ENCODE peak calls at places on chromosomes 12 and 14, in six cellular contexts. One of them, this sample, is unnamed.

GRCh38 chr14:31949709-31950108 is 127.4 kb upstream of the ARHGAP5 start:
- DNase-seq in sigmoid colon: no peak
- DNase-seq in HCT116: no peak
- DNase-seq in GM12892: no peak
- DNase-seq in stomach: no peak
- DNase-seq in H1: no peak
- DNase-seq in this sample: no peak

GRCh38 chr12:89225401-89225800 is 126.9 kb downstream of the DUSP6 start:
- DNase-seq in sigmoid colon: no peak
- DNase-seq in H1: no peak
- DNase-seq in HCT116: peak
- DNase-seq in GM12892: no peak
- DNase-seq in stomach: no peak
- DNase-seq in this sample: no peak

GRCh38 chr12:29024117-29024516 is 125.0 kb upstream of the FAR2 start:
- DNase-seq in HCT116: no peak
- DNase-seq in H1: no peak
- DNase-seq in GM12892: no peak
- DNase-seq in sigmoid colon: no peak
- DNase-seq in stomach: no peak
- DNase-seq in this sample: no peak

GRCh38 chr12:65306603-65307501 is 28.4 kb downstream of the MSRB3 start:
- DNase-seq in GM12892: no peak
- DNase-seq in H1: no peak
- DNase-seq in sigmoid colon: peak
- DNase-seq in stomach: no peak
- DNase-seq in HCT116: peak
- DNase-seq in this sample: no peak

GRCh38 chr14:80356413-80356812 is 145.1 kb upstream of the DIO2 start:
- DNase-seq in stomach: no peak
- DNase-seq in GM12892: no peak
- DNase-seq in H1: no peak
- DNase-seq in sigmoid colon: no peak
- DNase-seq in HCT116: no peak
- DNase-seq in this sample: no peak

GRCh38 chr14:52730708-52731111 is 744 bp downstream of the STYX start:
- DNase-seq in stomach: no peak
- DNase-seq in HCT116: no peak
- DNase-seq in sigmoid colon: no peak
- DNase-seq in GM12892: no peak
- DNase-seq in H1: no peak
- DNase-seq in this sample: no peak

GRCh38 chr14:36514278-36515104 is 5.5 kb downstream of the NKX2-1 start:
- DNase-seq in H1: no peak
- DNase-seq in stomach: no peak
- DNase-seq in sigmoid colon: no peak
- DNase-seq in HCT116: no peak
- DNase-seq in GM12892: no peak
- DNase-seq in this sample: no peak

GRCh38 chr14:59254911-59255545 is 66.6 kb downstream of the DAAM1 start:
- DNase-seq in stomach: no peak
- DNase-seq in H1: no peak
- DNase-seq in HCT116: no peak
- DNase-seq in GM12892: no peak
- DNase-seq in sigmoid colon: peak
- DNase-seq in this sample: no peak

GRCh38 chr14:47966411-47966810 is 291.0 kb upstream of the MDGA2 start:
- DNase-seq in sigmoid colon: no peak
- DNase-seq in GM12892: no peak
- DNase-seq in HCT116: no peak
- DNase-seq in H1: no peak
- DNase-seq in stomach: no peak
- DNase-seq in this sample: no peak
- TF ChIP-seq POLR2A in sigmoid colon: no peak
- TF ChIP-seq POLR2A in GM12892: no peak
- TF ChIP-seq POLR2A in HCT116: no peak
- TF ChIP-seq POLR2A in H1: no peak
- TF ChIP-seq POLR2A in stomach: no peak
- TF ChIP-seq POLR2A in this sample: no peak

GRCh38 chr12:3540387-3541320 is 49.7 kb downstream of the PRMT8 start:
- DNase-seq in sigmoid colon: no peak
- DNase-seq in H1: no peak
- DNase-seq in stomach: no peak
- DNase-seq in GM12892: no peak
- DNase-seq in HCT116: no peak
- DNase-seq in this sample: no peak
- TF ChIP-seq POLR2AphosphoS5 in sigmoid colon: no peak
- TF ChIP-seq POLR2AphosphoS5 in H1: no peak
- TF ChIP-seq POLR2AphosphoS5 in stomach: no peak
- TF ChIP-seq POLR2AphosphoS5 in GM12892: no peak
- TF ChIP-seq POLR2AphosphoS5 in HCT116: no peak
- TF ChIP-seq POLR2AphosphoS5 in this sample: no peak

GRCh38 chr14:69152944-69153847 is at the start of gene DCAF5:
- DNase-seq in GM12892: peak
- DNase-seq in sigmoid colon: peak
- DNase-seq in H1: peak
- DNase-seq in HCT116: peak
- DNase-seq in stomach: peak
- DNase-seq in this sample: peak
- TF ChIP-seq POLR2A in GM12892: peak
- TF ChIP-seq POLR2A in sigmoid colon: no peak
- TF ChIP-seq POLR2A in H1: peak
- TF ChIP-seq POLR2A in HCT116: peak
- TF ChIP-seq POLR2A in stomach: no peak
- TF ChIP-seq POLR2A in this sample: no peak

DNA sequence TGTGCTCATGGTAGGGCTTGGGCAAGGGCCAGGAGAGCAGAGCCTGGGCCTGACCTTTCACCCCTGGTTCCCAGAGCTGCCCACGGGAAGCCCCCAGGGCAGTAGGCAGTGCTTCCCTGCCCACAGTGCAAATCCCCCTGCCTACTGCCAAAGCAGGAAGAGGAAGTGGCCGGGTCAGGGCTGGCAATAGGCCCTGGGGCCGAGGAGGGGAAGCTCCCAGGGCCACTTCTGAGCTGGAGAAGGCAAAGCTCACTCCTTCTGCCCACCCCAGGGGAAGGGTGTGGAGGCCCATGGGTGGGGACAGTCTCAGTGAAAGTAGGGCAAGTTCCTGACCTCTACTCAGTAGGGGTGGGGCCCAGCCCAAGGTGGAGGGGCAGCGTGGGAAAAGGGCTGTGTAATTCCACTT is 5.4 kb upstream of the NR4A1 start:
- DNase-seq in H1: no peak
- DNase-seq in sigmoid colon: peak
- DNase-seq in stomach: peak
- DNase-seq in HCT116: no peak
- DNase-seq in GM12892: no peak
- DNase-seq in this sample: no peak
- TF ChIP-seq POLR2AphosphoS5 in H1: no peak
- TF ChIP-seq POLR2AphosphoS5 in sigmoid colon: peak
- TF ChIP-seq POLR2AphosphoS5 in stomach: peak
- TF ChIP-seq POLR2AphosphoS5 in HCT116: no peak
- TF ChIP-seq POLR2AphosphoS5 in GM12892: no peak
- TF ChIP-seq POLR2AphosphoS5 in this sample: no peak

DNA sequence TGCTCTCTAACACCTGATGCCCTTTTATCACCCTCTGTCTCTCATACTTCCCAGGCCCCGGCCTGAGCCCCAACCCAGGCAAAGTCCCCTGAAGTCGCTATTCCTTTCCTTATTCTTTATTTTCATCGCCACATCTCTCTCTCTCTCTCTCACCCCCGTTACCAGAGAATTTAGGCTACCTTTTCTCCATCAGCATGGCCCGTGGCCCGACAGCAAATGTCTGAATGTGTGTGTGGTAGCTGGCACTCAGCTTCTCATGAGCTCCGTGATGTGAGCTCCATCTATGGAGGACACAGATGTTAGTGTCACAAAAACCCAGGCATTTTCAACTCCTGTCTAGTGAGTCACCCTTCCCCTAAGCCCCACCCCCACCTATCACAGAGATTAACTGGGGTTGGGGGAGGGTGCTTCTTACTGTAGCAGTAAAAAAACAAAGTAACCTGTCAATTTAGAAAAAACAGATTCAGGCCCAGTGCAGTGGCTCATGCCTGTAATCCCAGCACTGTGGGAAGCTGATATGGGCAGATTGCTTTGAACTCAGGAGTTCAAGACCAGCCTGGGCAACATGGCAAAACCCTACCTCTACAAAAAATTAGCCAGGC is 53.8 kb downstream of the VCPKMT start:
- DNase-seq in sigmoid colon: no peak
- DNase-seq in stomach: peak
- DNase-seq in H1: no peak
- DNase-seq in HCT116: peak
- DNase-seq in GM12892: no peak
- DNase-seq in this sample: no peak
- TF ChIP-seq POLR2A in sigmoid colon: no peak
- TF ChIP-seq POLR2A in stomach: no peak
- TF ChIP-seq POLR2A in H1: no peak
- TF ChIP-seq POLR2A in HCT116: no peak
- TF ChIP-seq POLR2A in GM12892: peak
- TF ChIP-seq POLR2A in this sample: no peak

GRCh38 chr12:30694971-30695326 is 720 bp downstream of the IPO8 start:
- DNase-seq in HCT116: peak
- DNase-seq in GM12892: peak
- DNase-seq in H1: no peak
- DNase-seq in sigmoid colon: peak
- DNase-seq in stomach: peak
- DNase-seq in this sample: peak

GRCh38 chr12:30696486-30696885 is 817 bp upstream of the IPO8 start:
- DNase-seq in GM12892: peak
- DNase-seq in sigmoid colon: no peak
- DNase-seq in HCT116: no peak
- DNase-seq in H1: no peak
- DNase-seq in stomach: no peak
- DNase-seq in this sample: no peak

GRCh38 chr12:30694412-30694955 is 1.2 kb downstream of the IPO8 start:
- DNase-seq in HCT116: no peak
- DNase-seq in GM12892: no peak
- DNase-seq in H1: no peak
- DNase-seq in sigmoid colon: no peak
- DNase-seq in stomach: no peak
- DNase-seq in this sample: no peak

GRCh38 chr12:30696103-30696408 is 387 bp upstream of the IPO8 start:
- DNase-seq in sigmoid colon: no peak
- DNase-seq in H1: no peak
- DNase-seq in stomach: no peak
- DNase-seq in GM12892: no peak
- DNase-seq in HCT116: peak
- DNase-seq in this sample: no peak

GRCh38 chr12:30695327-30696102 is at the start of gene IPO8:
- DNase-seq in H1: peak
- DNase-seq in sigmoid colon: peak
- DNase-seq in stomach: peak
- DNase-seq in GM12892: peak
- DNase-seq in HCT116: peak
- DNase-seq in this sample: peak
- TF ChIP-seq POLR2AphosphoS5 in H1: no peak
- TF ChIP-seq POLR2AphosphoS5 in sigmoid colon: peak
- TF ChIP-seq POLR2AphosphoS5 in stomach: peak
- TF ChIP-seq POLR2AphosphoS5 in GM12892: peak
- TF ChIP-seq POLR2AphosphoS5 in HCT116: peak
- TF ChIP-seq POLR2AphosphoS5 in this sample: peak

DNA sequence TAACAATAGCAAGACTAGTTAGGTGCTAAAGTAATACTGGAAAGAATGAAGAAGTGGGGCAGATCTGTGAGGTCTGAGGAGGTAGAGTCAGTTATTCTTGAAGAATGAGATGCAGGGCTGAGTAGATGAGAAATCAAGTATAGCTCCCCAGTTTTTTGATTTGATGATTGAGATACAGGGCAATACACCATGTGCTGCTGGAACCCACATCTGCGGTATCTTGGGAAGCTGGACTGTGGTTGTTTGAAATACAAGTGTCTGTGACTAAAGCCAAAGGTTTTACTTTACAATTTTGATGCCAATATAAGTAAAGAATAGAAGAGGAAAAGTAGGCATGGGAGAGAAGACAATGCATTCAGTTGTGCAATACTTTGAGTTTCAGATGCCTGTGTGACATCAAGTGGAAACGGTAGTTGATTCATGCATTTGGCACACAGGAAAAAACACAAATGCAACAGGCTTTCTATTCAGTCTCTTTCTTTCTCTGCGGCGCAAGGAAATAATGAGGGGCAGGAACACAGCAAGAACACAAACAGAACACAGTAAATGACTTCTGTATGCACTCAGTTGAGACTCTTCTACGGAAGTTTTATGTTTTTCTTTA is 190.2 kb upstream of the SLC38A2 start:
- DNase-seq in sigmoid colon: no peak
- DNase-seq in stomach: no peak
- DNase-seq in H1: no peak
- DNase-seq in GM12892: no peak
- DNase-seq in HCT116: no peak
- DNase-seq in this sample: no peak
- TF ChIP-seq POLR2A in sigmoid colon: no peak
- TF ChIP-seq POLR2A in stomach: no peak
- TF ChIP-seq POLR2A in H1: no peak
- TF ChIP-seq POLR2A in GM12892: no peak
- TF ChIP-seq POLR2A in HCT116: no peak
- TF ChIP-seq POLR2A in this sample: no peak

DNA sequence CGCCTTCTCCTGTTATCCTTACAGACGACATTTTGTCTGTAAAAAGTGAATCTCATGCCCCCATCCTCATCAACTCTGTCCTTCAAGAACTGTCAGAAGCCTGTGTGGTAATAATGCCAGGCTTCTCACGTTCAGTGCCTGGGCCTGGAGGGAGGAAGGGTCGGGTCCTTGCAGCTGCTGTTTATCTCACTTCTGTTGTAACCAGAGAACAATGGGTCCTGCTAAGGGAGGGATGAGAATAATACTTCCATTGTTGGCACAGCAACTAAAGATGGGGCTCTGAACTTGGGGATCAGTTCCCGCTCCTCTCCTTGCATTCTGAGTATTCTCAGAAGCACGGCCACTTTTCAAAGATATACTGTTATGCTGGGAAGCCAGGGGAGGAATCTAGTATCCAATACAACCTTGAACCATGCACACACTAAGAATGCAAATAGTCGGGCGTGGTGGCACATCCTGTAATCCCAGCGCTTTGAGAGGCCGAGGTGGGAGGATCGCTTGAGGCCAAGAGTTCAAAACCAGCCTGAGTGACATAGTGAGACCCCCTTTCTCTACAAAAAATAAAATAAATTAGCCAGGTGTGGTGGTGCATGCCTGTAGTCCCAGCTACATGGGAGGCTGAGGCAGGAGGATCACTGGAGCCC is 38.8 kb upstream of the NINJ2 start:
- DNase-seq in stomach: no peak
- DNase-seq in GM12892: no peak
- DNase-seq in sigmoid colon: no peak
- DNase-seq in HCT116: no peak
- DNase-seq in H1: no peak
- DNase-seq in this sample: no peak
- TF ChIP-seq POLR2AphosphoS5 in stomach: no peak
- TF ChIP-seq POLR2AphosphoS5 in GM12892: no peak
- TF ChIP-seq POLR2AphosphoS5 in sigmoid colon: no peak
- TF ChIP-seq POLR2AphosphoS5 in HCT116: no peak
- TF ChIP-seq POLR2AphosphoS5 in H1: no peak
- TF ChIP-seq POLR2AphosphoS5 in this sample: no peak

DNA sequence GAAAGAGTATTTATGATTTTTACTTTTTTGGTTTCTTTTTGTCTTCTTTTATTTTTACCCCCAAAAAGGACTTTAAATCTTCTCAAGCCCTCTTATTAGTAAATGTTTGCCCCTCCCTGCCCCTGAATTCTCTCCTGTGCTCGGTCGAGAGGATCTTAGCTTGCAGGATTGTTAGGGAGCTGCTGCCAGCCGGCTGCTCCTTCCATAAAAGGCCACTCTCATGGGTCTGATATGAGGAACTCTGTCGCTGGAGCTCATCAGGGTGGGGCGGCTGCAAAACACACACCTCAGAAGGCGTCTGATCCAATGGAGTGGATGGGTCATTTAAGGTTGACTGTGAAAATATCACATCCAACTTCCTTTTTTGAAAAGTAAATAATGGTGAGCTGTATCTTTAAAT is 8.5 kb downstream of the LTBR start:
- DNase-seq in HCT116: no peak
- DNase-seq in GM12892: no peak
- DNase-seq in sigmoid colon: peak
- DNase-seq in stomach: peak
- DNase-seq in H1: no peak
- DNase-seq in this sample: no peak
- TF ChIP-seq POLR2A in HCT116: no peak
- TF ChIP-seq POLR2A in GM12892: no peak
- TF ChIP-seq POLR2A in sigmoid colon: no peak
- TF ChIP-seq POLR2A in stomach: no peak
- TF ChIP-seq POLR2A in H1: no peak
- TF ChIP-seq POLR2A in this sample: no peak

This sample was measured in breast epithelium.